ENCODE peak calls at places on chromosomes 3 and 15, in six cellular contexts. One of them, this sample, is unnamed.

GRCh38 chr3:49616491-49616941 is 57.6 kb upstream of the APEH start:
- DNase-seq in A549: no peak
- DNase-seq in ovary: no peak
- DNase-seq in tibial nerve: no peak
- DNase-seq in esophagus squamous epithelium: no peak
- DNase-seq in stomach: no peak
- DNase-seq in this sample: no peak

GRCh38 chr3:183287301-183287971 is 34.4 kb downstream of the B3GNT5 start:
- DNase-seq in A549: peak; percentile 69
- DNase-seq in ovary: peak; percentile 34
- DNase-seq in tibial nerve: no peak
- DNase-seq in esophagus squamous epithelium: no peak
- DNase-seq in stomach: no peak
- DNase-seq in this sample: peak; percentile 85

GRCh38 chr15:79091204-79091867 is 756 bp upstream of the RASGRF1 start:
- DNase-seq in A549: peak; percentile 65
- DNase-seq in ovary: no peak
- DNase-seq in tibial nerve: no peak
- DNase-seq in esophagus squamous epithelium: no peak
- DNase-seq in stomach: no peak
- DNase-seq in this sample: no peak

GRCh38 chr3:195012100-195012499 is 258.9 kb downstream of the XXYLT1 start:
- DNase-seq in A549: no peak
- DNase-seq in ovary: no peak
- DNase-seq in tibial nerve: no peak
- DNase-seq in esophagus squamous epithelium: no peak
- DNase-seq in stomach: peak; percentile 11
- DNase-seq in this sample: no peak

GRCh38 chr3:11155341-11156025 is 1.2 kb downstream of the HRH1 start:
- DNase-seq in A549: peak; percentile 78
- DNase-seq in ovary: peak; percentile 79
- DNase-seq in tibial nerve: peak; percentile 78
- DNase-seq in esophagus squamous epithelium: no peak
- DNase-seq in stomach: peak; percentile 43
- DNase-seq in this sample: peak; percentile 19

GRCh38 chr3:132543016-132543739 is 53.9 kb upstream of the ACKR4 start:
- DNase-seq in A549: peak; percentile 28
- DNase-seq in ovary: no peak
- DNase-seq in tibial nerve: no peak
- DNase-seq in esophagus squamous epithelium: no peak
- DNase-seq in stomach: no peak
- DNase-seq in this sample: no peak

GRCh38 chr3:514206-514605 is 317.6 kb downstream of the CHL1 start:
- DNase-seq in A549: no peak
- DNase-seq in ovary: no peak
- DNase-seq in tibial nerve: no peak
- DNase-seq in esophagus squamous epithelium: no peak
- DNase-seq in stomach: no peak
- DNase-seq in this sample: no peak

GRCh38 chr3:42118762-42119361 is 27.7 kb downstream of the TRAK1 start:
- DNase-seq in A549: peak; percentile 63
- DNase-seq in ovary: no peak
- DNase-seq in tibial nerve: peak; percentile 24
- DNase-seq in esophagus squamous epithelium: no peak
- DNase-seq in stomach: peak; percentile 56
- DNase-seq in this sample: peak; percentile 71

GRCh38 chr3:184333700-184334099 is 3.7 kb upstream of the FAM131A start:
- DNase-seq in A549: no peak
- DNase-seq in ovary: no peak
- DNase-seq in tibial nerve: no peak
- DNase-seq in esophagus squamous epithelium: no peak
- DNase-seq in stomach: no peak
- DNase-seq in this sample: no peak

GRCh38 chr15:74011610-74012009 is 17.1 kb downstream of the PML start:
- DNase-seq in A549: no peak
- DNase-seq in ovary: peak; percentile 67
- DNase-seq in tibial nerve: peak; percentile 34
- DNase-seq in esophagus squamous epithelium: no peak
- DNase-seq in stomach: peak; percentile 59
- DNase-seq in this sample: no peak

GRCh38 chr3:45881031-45882022 is 5.0 kb upstream of the CCR9 start:
- DNase-seq in A549: no peak
- DNase-seq in ovary: no peak
- DNase-seq in tibial nerve: no peak
- DNase-seq in esophagus squamous epithelium: no peak
- DNase-seq in stomach: no peak
- DNase-seq in this sample: no peak

GRCh38 chr15:39799552-39800011 is 16.9 kb upstream of the FSIP1 start:
- DNase-seq in A549: no peak
- DNase-seq in ovary: no peak
- DNase-seq in tibial nerve: peak; percentile 19
- DNase-seq in esophagus squamous epithelium: no peak
- DNase-seq in stomach: no peak
- DNase-seq in this sample: no peak

GRCh38 chr15:65133550-65134200 is at the start of gene PDCD7:
- DNase-seq in A549: peak; percentile 96
- DNase-seq in ovary: peak; percentile 83
- DNase-seq in tibial nerve: peak; percentile 78
- DNase-seq in esophagus squamous epithelium: peak; percentile 37
- DNase-seq in stomach: peak; percentile 88
- DNase-seq in this sample: peak; percentile 81

GRCh38 chr15:65130941-65131340 is 2.7 kb downstream of the PDCD7 start:
- DNase-seq in A549: peak; percentile 24
- DNase-seq in ovary: no peak
- DNase-seq in tibial nerve: no peak
- DNase-seq in esophagus squamous epithelium: no peak
- DNase-seq in stomach: no peak
- DNase-seq in this sample: no peak

DNA sequence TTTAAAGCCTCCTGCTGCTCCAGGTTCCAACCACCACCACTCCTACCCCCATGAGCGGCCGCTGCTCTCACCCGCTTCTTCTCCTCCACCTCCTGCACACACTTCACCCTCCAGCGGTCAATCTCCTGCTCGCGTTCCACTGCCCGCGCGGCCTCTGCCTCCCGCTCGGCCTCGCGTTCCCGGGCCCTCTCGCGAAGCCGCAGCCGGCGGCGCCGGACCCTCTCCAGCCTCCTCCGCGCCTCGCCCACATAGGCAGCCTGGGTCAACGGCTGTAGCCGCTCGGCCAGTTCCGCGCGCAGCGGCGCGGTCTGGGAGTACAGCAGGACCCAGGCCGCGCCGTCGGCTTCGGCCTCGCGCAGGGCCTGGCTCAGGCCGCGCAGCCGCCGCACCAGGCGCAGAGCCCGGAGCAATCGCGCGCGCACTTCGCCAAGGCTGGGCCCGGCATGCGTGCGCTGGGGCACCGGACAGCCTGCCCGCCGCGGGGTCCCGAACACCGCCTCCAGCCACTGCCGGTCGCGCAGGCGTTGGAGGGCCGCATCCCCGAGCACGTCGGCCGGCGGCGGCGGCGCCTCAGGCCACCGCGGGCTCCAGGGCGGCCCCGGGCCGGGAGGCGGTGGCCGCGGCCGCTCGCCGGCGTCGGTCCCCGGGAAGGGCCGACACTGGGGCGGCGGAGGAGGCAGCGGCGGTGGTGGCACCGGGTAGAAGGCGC is 613 bp downstream of the PDCD7 start:
- DNase-seq in A549: peak; percentile 55
- DNase-seq in ovary: no peak
- DNase-seq in tibial nerve: no peak
- DNase-seq in esophagus squamous epithelium: no peak
- DNase-seq in stomach: peak; percentile 45
- DNase-seq in this sample: no peak
- TF ChIP-seq POLR2A in A549: peak; percentile 29
- TF ChIP-seq POLR2A in ovary: no peak
- TF ChIP-seq POLR2A in tibial nerve: no peak
- TF ChIP-seq POLR2A in esophagus squamous epithelium: no peak
- TF ChIP-seq POLR2A in stomach: no peak
- TF ChIP-seq POLR2A in this sample: no peak

GRCh38 chr15:70892002-70892911 is at the start of the genes LRRC49 and THAP10:
- DNase-seq in A549: peak; percentile 98
- DNase-seq in ovary: peak; percentile 89
- DNase-seq in tibial nerve: peak; percentile 87
- DNase-seq in esophagus squamous epithelium: peak; percentile 30
- DNase-seq in stomach: peak; percentile 82
- DNase-seq in this sample: peak; percentile 82
- TF ChIP-seq POLR2A in A549: peak; percentile 58
- TF ChIP-seq POLR2A in ovary: peak; percentile 40
- TF ChIP-seq POLR2A in tibial nerve: peak; percentile 20
- TF ChIP-seq POLR2A in esophagus squamous epithelium: no peak
- TF ChIP-seq POLR2A in stomach: no peak
- TF ChIP-seq POLR2A in this sample: no peak

DNA sequence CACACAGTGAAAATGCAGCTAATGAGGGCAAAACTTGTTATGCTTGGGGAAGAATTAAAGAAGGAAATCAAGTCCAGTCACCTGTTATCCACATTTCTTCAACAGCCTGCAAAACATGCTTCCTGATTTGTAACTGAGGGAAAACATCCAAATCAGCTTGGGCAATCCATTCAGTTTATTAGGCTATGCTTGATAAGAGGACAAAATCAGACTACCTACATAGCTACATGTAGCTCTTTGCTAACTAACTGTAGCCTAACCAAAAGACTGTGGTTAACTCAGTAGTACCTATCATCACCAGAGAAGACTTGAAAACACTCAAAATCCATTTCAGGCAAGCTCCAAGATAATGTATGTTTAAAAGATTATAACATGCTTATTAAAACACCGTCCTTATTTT is 436.4 kb downstream of the SHQ1 start:
- DNase-seq in A549: no peak
- DNase-seq in ovary: no peak
- DNase-seq in tibial nerve: no peak
- DNase-seq in esophagus squamous epithelium: no peak
- DNase-seq in stomach: no peak
- DNase-seq in this sample: no peak
- TF ChIP-seq POLR2A in A549: no peak
- TF ChIP-seq POLR2A in ovary: no peak
- TF ChIP-seq POLR2A in tibial nerve: no peak
- TF ChIP-seq POLR2A in esophagus squamous epithelium: no peak
- TF ChIP-seq POLR2A in stomach: no peak
- TF ChIP-seq POLR2A in this sample: no peak

GRCh38 chr15:96353378-96353930 is 23.0 kb downstream of the NR2F2 start:
- DNase-seq in A549: no peak
- DNase-seq in ovary: no peak
- DNase-seq in tibial nerve: no peak
- DNase-seq in esophagus squamous epithelium: no peak
- DNase-seq in stomach: no peak
- DNase-seq in this sample: no peak

GRCh38 chr15:96352594-96353377 is 22.3 kb downstream of the NR2F2 start:
- DNase-seq in A549: no peak
- DNase-seq in ovary: no peak
- DNase-seq in tibial nerve: no peak
- DNase-seq in esophagus squamous epithelium: no peak
- DNase-seq in stomach: no peak
- DNase-seq in this sample: no peak

GRCh38 chr15:96354731-96355560 is 24.4 kb downstream of the NR2F2 start:
- DNase-seq in A549: peak; percentile 76
- DNase-seq in ovary: no peak
- DNase-seq in tibial nerve: no peak
- DNase-seq in esophagus squamous epithelium: no peak
- DNase-seq in stomach: no peak
- DNase-seq in this sample: no peak

GRCh38 chr15:96355561-96356129 is 25.1 kb downstream of the NR2F2 start:
- DNase-seq in A549: no peak
- DNase-seq in ovary: no peak
- DNase-seq in tibial nerve: no peak
- DNase-seq in esophagus squamous epithelium: no peak
- DNase-seq in stomach: no peak
- DNase-seq in this sample: no peak

DNA sequence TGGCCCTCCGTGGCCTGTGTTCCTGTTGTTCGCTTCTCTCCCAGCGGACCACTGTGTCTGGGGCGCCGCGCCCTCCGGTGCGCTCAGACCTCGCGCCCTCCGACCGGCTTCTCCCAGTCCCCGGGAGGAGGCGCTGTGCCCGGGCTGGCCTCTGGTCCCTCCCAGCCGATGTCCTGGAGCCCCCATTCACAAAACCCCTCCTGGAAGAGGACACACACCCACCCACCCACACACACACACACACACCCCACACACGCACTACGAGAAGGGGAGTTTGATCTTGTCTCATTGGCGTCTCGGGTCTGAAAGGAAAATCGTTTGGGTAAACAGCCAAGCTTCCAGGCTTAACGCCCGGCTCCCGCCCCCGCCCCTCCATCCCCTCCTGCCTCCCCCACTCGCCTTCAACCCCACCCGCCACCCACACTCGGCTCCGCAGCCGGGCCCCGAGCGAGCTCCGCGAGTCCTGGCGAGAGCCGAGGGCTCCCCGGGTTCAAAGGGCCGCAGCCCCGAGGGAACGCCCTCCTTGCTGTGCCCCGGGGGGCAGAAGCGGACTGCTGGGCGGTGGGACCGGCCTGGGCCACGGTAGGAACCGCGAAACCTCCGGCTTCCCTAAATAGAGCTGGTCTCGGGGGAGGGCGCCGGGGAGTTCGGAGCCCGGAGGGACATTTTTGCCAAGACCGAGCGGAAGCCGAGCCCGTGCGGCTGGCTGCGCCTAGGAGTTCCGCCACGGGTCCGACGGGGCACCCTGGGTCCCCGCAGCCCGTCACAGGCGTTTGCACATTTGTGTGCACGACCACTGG is 23.6 kb downstream of the NR2F2 start:
- DNase-seq in A549: no peak
- DNase-seq in ovary: peak; percentile 79
- DNase-seq in tibial nerve: no peak
- DNase-seq in esophagus squamous epithelium: no peak
- DNase-seq in stomach: peak; percentile 68
- DNase-seq in this sample: no peak
- TF ChIP-seq POLR2A in A549: no peak
- TF ChIP-seq POLR2A in ovary: peak; percentile 27
- TF ChIP-seq POLR2A in tibial nerve: no peak
- TF ChIP-seq POLR2A in esophagus squamous epithelium: peak; percentile 14
- TF ChIP-seq POLR2A in stomach: no peak
- TF ChIP-seq POLR2A in this sample: peak; percentile 1

DNA sequence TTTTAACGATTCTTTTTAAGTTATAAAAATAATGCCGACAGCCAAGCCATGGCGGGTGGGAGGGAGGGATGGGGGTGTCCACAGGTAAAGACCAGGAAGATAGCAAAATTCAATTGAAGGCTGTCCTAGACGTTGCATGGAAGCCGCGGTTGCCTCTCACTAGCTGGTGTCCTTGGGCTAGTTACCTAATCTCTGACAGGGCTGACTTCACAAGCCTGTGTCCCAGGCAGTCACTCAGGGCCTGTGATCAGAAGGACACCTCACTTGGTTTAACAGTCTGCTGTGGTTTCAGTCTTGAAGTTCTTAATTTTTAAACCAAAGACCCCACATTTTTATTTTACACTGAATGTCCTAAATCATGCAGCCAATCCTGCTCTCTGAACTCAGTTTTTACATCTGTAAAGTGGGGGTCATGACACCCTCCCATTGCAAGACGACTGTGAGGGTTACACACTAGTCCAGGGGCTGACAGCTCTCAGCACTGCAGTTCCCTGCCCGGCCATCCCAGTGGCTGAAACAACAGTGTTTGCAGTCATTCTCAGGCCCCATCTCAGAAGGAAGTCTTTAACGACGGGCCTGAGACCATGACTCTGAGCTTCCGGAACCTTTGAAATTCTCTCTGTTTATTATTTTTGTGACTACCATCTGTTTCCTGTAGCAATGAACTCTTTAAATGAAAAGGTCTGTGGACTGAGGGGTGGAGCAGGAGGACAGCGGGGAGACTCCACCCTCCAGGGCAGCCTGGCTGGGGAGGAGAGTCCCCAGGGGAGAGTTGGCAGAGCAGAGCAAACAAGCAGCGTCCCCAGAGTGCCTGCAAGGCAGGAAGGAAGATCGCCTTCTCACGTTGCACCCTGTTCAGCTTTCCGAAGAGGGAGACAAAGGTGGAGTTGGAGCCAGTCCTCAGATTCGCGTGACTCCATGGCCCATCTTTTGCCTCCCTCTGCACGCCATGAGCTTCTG is 525.4 kb upstream of the PROK2 start:
- DNase-seq in A549: no peak
- DNase-seq in ovary: no peak
- DNase-seq in tibial nerve: no peak
- DNase-seq in esophagus squamous epithelium: no peak
- DNase-seq in stomach: no peak
- DNase-seq in this sample: peak; percentile 23
- TF ChIP-seq POLR2A in A549: no peak
- TF ChIP-seq POLR2A in ovary: no peak
- TF ChIP-seq POLR2A in tibial nerve: no peak
- TF ChIP-seq POLR2A in esophagus squamous epithelium: no peak
- TF ChIP-seq POLR2A in stomach: no peak
- TF ChIP-seq POLR2A in this sample: no peak